ENCODE peak calls at places on chromosomes 5 and 9, in four cellular contexts. J is ACHN, M is Right ventricle myocardium inferior, H is coronary artery. D is an unnamed sample.
A peak's percentile ranks its signal among the peaks of the same experiment; 100 is the strongest.

GRCh38 chr9:77544491-77545000 is 103.6 kb downstream of the GNA14 start:
- DNase-seq in H (no peak), J (no peak), M (no peak), D (no peak)

GRCh38 chr9:127131871-127132270 is 9.4 kb upstream of the ANGPTL2 start:
- DNase-seq in H (peak; percentile 69), M (no peak), J (peak; percentile 37), D (no peak)

GRCh38 chr5:140244525-140245025 is 58.3 kb downstream of the PFDN1 start:
- DNase-seq in M (peak; percentile 96), J (peak; percentile 87), H (peak; percentile 89), D (peak; percentile 96)

GRCh38 chr9:109968702-109969450 is 188.9 kb downstream of the PALM2AKAP2 start:
- DNase-seq in M (no peak), J (peak; percentile 20), H (no peak), D (peak; percentile 33)

GRCh38 chr5:58751222-58751621 is 168.3 kb downstream of the RAB3C start:
- DNase-seq in H (no peak), M (no peak), J (no peak), D (peak; percentile 23)

GRCh38 chr9:116572095-116572748 is 114.9 kb upstream of the TRIM32 start:
- DNase-seq in H (peak; percentile 81), M (peak; percentile 94), J (peak; percentile 59), D (peak; percentile 79)

GRCh38 chr5:81878333-81878732 is 93.5 kb upstream of the ATG10 start:
- DNase-seq in H (no peak), J (no peak), M (no peak), D (no peak)

GRCh38 chr9:131826966-131827525 is 87.2 kb upstream of the RAPGEF1 start:
- DNase-seq in J (no peak), H (no peak), M (no peak), D (no peak)

GRCh38 chr9:18347381-18348084 is 126.4 kb upstream of the ADAMTSL1 start:
- DNase-seq in H (no peak), J (peak; percentile 5), M (no peak), D (no peak)

GRCh38 chr9:93301291-93301811 is 117.4 kb downstream of the WNK2 start:
- DNase-seq in M (no peak), H (peak; percentile 29), J (no peak), D (no peak)

GRCh38 chr9:37325778-37326177 is 96.7 kb upstream of the GRHPR start:
- DNase-seq in M (no peak), J (no peak), H (no peak), D (peak; percentile 3)

GRCh38 chr5:77679791-77680190 is 41.3 kb upstream of the OTP start:
- DNase-seq in H (no peak), J (no peak), M (no peak), D (no peak)

GRCh38 chr5:93303291-93303691 is 277.7 kb downstream of the NR2F1-AS1 start:
- DNase-seq in J (no peak), H (no peak), M (no peak), D (no peak)

GRCh38 chr9:136007906-136008692 is 46.9 kb upstream of the UBAC1 start:
- DNase-seq in J (no peak), H (no peak), M (peak; percentile 30), D (peak; percentile 23)

GRCh38 chr5:30968971-30969370 is 224.5 kb upstream of the CDH6 start:
- DNase-seq in M (no peak), H (no peak), J (no peak), D (no peak)

GRCh38 chr5:40204157-40204556 is 475.6 kb upstream of the PTGER4 start:
- DNase-seq in M (no peak), H (no peak), J (no peak), D (no peak)

D was measured in DMS53.